ENCODE peak calls at places on chromosomes 4 and X, in ten cellular contexts. O, R, T, B, K, L, U, W, Z and S are unnamed samples.

GRCh38 chr4:121551271-121551670 is 145.5 kb downstream of the ANXA5 start:
- DNase-seq in B (no peak), W (no peak), R (no peak), U (no peak), Z (no peak), O (no peak), T (no peak), L (no peak), K (no peak), S (no peak)

GRCh38 chr4:10164877-10165283 is 48.3 kb upstream of the WDR1 start:
- DNase-seq in B (peak; percentile 69), W (peak; percentile 76), U (no peak), Z (no peak), R (peak; percentile 9), K (no peak), T (no peak), L (no peak), O (peak; percentile 61), S (no peak)

GRCh38 chrX:66675541-66675940 is 36.7 kb upstream of the EDA2R start:
- DNase-seq in K (no peak), B (no peak), T (no peak), O (no peak), U (no peak), R (no peak), Z (no peak), W (no peak), L (no peak), S (no peak)

GRCh38 chrX:26442340-26442739 is 226.4 kb downstream of the MAGEB5 start:
- DNase-seq in B (peak; percentile 56), W (peak; percentile 43), O (no peak), T (no peak), R (no peak), U (no peak), Z (no peak), L (no peak), K (no peak), S (no peak)

GRCh38 chrX:97616883-97617510 is 733.3 kb downstream of the RPA4 start:
- DNase-seq in Z (no peak), R (no peak), L (no peak), K (no peak), O (no peak), U (no peak), W (no peak), T (no peak), B (no peak), S (no peak)

GRCh38 chr4:185859106-185859505 is 47.1 kb upstream of the SORBS2 start:
- DNase-seq in L (no peak), O (no peak), B (no peak), K (no peak), U (no peak), T (no peak), Z (no peak), W (no peak), R (no peak), S (no peak)

GRCh38 chr4:24434193-24434728 is 150.1 kb downstream of the DHX15 start:
- DNase-seq in B (no peak), Z (no peak), U (no peak), L (no peak), T (no peak), O (no peak), K (no peak), R (no peak), W (no peak), S (no peak)

GRCh38 chr4:43757147-43757546 is 691.5 kb downstream of the KCTD8 start:
- DNase-seq in O (no peak), T (no peak), Z (no peak), K (no peak), U (no peak), R (no peak), W (peak; percentile 18), B (peak; percentile 23), L (no peak), S (no peak)

GRCh38 chr4:48578132-48578964 is 88.3 kb downstream of the ZAR1 start:
- DNase-seq in K (peak; percentile 17), U (peak; percentile 0), L (peak; percentile 46), R (peak; percentile 30), T (peak; percentile 9), B (peak; percentile 81), Z (no peak), O (peak; percentile 47), W (peak; percentile 81), S (no peak)

GRCh38 chr4:6200011-6200921 is at the start of gene JAKMIP1:
- DNase-seq in Z (peak; percentile 63), L (peak; percentile 71), R (peak; percentile 56), O (peak; percentile 93), K (peak; percentile 88), T (peak; percentile 76), U (peak; percentile 34), W (peak; percentile 80), B (peak; percentile 85), S (peak; percentile 14)

GRCh38 chr4:22987861-22988260 is 295.1 kb downstream of the GBA3 start:
- DNase-seq in R (no peak), Z (no peak), K (no peak), B (no peak), U (no peak), W (no peak), O (no peak), L (no peak), T (no peak), S (peak; percentile 12)

GRCh38 chr4:119652978-119653377 is 24.4 kb upstream of the PDE5A start:
- DNase-seq in O (no peak), B (no peak), R (no peak), L (no peak), W (no peak), K (no peak), Z (no peak), T (no peak), U (no peak), S (no peak)

GRCh38 chrX:150036181-150036580 is 97.9 kb upstream of the EOLA2 start:
- DNase-seq in K (no peak), R (no peak), L (no peak), W (no peak), O (no peak), T (no peak), B (peak; percentile 22), U (no peak), Z (no peak), S (no peak)

GRCh38 chrX:48468693-48469691 is 1.1 kb downstream of the SLC38A5 start:
- DNase-seq in L (no peak), U (peak; percentile 21), W (peak; percentile 65), B (no peak), T (peak; percentile 18), K (no peak), O (peak; percentile 48), R (no peak), Z (no peak), S (no peak)

GRCh38 chr4:159010563-159011260 is 92.2 kb upstream of the RAPGEF2 start:
- DNase-seq in L (peak; percentile 70), B (peak; percentile 93), Z (no peak), R (peak; percentile 6), W (no peak), O (no peak), K (no peak), T (no peak), U (no peak), S (peak; percentile 51)

GRCh38 chr4:26120098-26120795 is 200.6 kb upstream of the RBPJ start:
- DNase-seq in W (no peak), T (no peak), U (no peak), B (no peak), Z (no peak), K (no peak), L (no peak), O (no peak), R (no peak), S (no peak)

GRCh38 chr4:10019521-10020051 is 1.7 kb downstream of the SLC2A9 start:
- DNase-seq in R (no peak), U (no peak), Z (no peak), L (no peak), W (no peak), K (no peak), T (no peak), O (no peak), B (no peak), S (peak; percentile 55)

GRCh38 chrX:38854305-38854704 is 53.0 kb downstream of the MID1IP1 start:
- DNase-seq in U (no peak), R (no peak), T (no peak), O (no peak), Z (no peak), B (no peak), K (no peak), W (no peak), L (no peak), S (peak; percentile 63)

GRCh38 chrX:150293311-150294013 is 69.7 kb upstream of the MAMLD1 start:
- DNase-seq in L (no peak), B (peak; percentile 15), W (no peak), U (no peak), R (no peak), K (no peak), T (no peak), O (no peak), Z (no peak), S (no peak)

GRCh38 chrX:111100191-111100590 is 4.2 kb downstream of the PAK3 start:
- DNase-seq in Z (no peak), L (no peak), B (peak; percentile 73), R (peak; percentile 15), K (no peak), U (peak; percentile 2), O (peak; percentile 26), W (peak; percentile 73), T (no peak), S (no peak)

GRCh38 chr4:537436-538264 is 38.4 kb downstream of the TMEM271 start:
- DNase-seq in O (no peak), B (no peak), Z (no peak), T (no peak), K (no peak), L (no peak), W (no peak), R (no peak), U (no peak), S (no peak)

GRCh38 chr4:121070696-121071639 is 1.4 kb downstream of the NDNF start:
- DNase-seq in L (peak; percentile 44), R (no peak), O (peak; percentile 77), K (no peak), T (no peak), Z (no peak), B (peak; percentile 26), U (peak; percentile 10), W (peak; percentile 80), S (no peak)

GRCh38 chrX:16897445-16897844 is 27.3 kb upstream of the RBBP7 start:
- DNase-seq in B (no peak), Z (no peak), L (no peak), W (no peak), U (no peak), R (no peak), T (no peak), K (no peak), O (no peak), S (no peak)

GRCh38 chrX:39596437-39596836 is 501.3 kb downstream of the BCOR start:
- DNase-seq in O (no peak), Z (no peak), U (no peak), B (no peak), K (no peak), R (no peak), L (no peak), T (no peak), W (no peak), S (no peak)

GRCh38 chrX:72621619-72622485 is 49.2 kb upstream of the HDAC8 start:
- DNase-seq in B (no peak), L (no peak), O (no peak), T (no peak), R (no peak), K (no peak), U (no peak), Z (no peak), W (no peak), S (no peak)

GRCh38 chr4:74320559-74321118 is 12.4 kb downstream of the EPGN start:
- DNase-seq in Z (no peak), U (no peak), L (no peak), W (peak; percentile 90), B (peak; percentile 78), K (no peak), O (peak; percentile 52), R (peak; percentile 21), T (no peak), S (no peak)

GRCh38 chr4:148495463-148495862 is 53.2 kb upstream of the NR3C2 start:
- DNase-seq in K (no peak), T (no peak), U (no peak), B (no peak), L (no peak), Z (no peak), W (no peak), R (no peak), O (no peak), S (no peak)

GRCh38 chr4:65340382-65341109 is 329.7 kb downstream of the EPHA5 start:
- DNase-seq in O (no peak), R (no peak), U (no peak), W (no peak), K (no peak), L (no peak), B (peak; percentile 7), T (no peak), Z (no peak), S (no peak)